ENCODE peak calls at places on chromosome 5, in four cellular contexts. R is K562, N is GM12891, T is HepG2. Y is an unnamed sample.

GRCh38 chr5:29994519-29994918 is 1199.0 kb upstream of the CDH6 start:
- DNase-seq in N (no peak), T (no peak), R (no peak), Y (no peak)

GRCh38 chr5:81755320-81755719 is 4.4 kb upstream of the SSBP2 start:
- DNase-seq in T (peak), R (peak), N (no peak), Y (no peak)

GRCh38 chr5:34535944-34536628 is 120.0 kb upstream of the RAI14 start:
- DNase-seq in T (no peak), R (no peak), N (no peak), Y (no peak)

GRCh38 chr5:59161206-59162105 is 578.6 kb downstream of the RAB3C start:
- DNase-seq in T (no peak), R (no peak), N (no peak), Y (no peak)

GRCh38 chr5:61132559-61132958 is 29.7 kb downstream of the SMIM15 start:
- DNase-seq in N (no peak), T (no peak), R (no peak), Y (no peak)

GRCh38 chr5:178467261-178468195 is 122.7 kb downstream of the COL23A1 start:
- DNase-seq in R (no peak), T (no peak), N (no peak), Y (no peak)

GRCh38 chr5:9473624-9474023 is 72.3 kb downstream of the SEMA5A start:
- DNase-seq in R (no peak), N (no peak), T (no peak), Y (no peak)

GRCh38 chr5:98770158-98770910 is 3.1 kb upstream of the RGMB start:
- DNase-seq in R (no peak), N (peak), T (peak), Y (no peak)

GRCh38 chr5:150487199-150488061 is 20.5 kb upstream of the NDST1 start:
- DNase-seq in N (no peak), R (peak), T (peak), Y (no peak)

GRCh38 chr5:93598997-93599371 is 16.0 kb downstream of the NR2F1 start:
- DNase-seq in N (no peak), T (no peak), R (no peak), Y (no peak)

GRCh38 chr5:93601053-93601429 is 18.0 kb downstream of the NR2F1 start:
- DNase-seq in N (no peak), T (no peak), R (no peak), Y (no peak)

GRCh38 chr5:93601433-93602175 is 18.6 kb downstream of the NR2F1 start:
- DNase-seq in N (no peak), R (no peak), T (no peak), Y (no peak)

GRCh38 chr5:93599427-93600146 is 16.6 kb downstream of the NR2F1 start:
- DNase-seq in R (no peak), T (no peak), N (no peak), Y (no peak)

DNA sequence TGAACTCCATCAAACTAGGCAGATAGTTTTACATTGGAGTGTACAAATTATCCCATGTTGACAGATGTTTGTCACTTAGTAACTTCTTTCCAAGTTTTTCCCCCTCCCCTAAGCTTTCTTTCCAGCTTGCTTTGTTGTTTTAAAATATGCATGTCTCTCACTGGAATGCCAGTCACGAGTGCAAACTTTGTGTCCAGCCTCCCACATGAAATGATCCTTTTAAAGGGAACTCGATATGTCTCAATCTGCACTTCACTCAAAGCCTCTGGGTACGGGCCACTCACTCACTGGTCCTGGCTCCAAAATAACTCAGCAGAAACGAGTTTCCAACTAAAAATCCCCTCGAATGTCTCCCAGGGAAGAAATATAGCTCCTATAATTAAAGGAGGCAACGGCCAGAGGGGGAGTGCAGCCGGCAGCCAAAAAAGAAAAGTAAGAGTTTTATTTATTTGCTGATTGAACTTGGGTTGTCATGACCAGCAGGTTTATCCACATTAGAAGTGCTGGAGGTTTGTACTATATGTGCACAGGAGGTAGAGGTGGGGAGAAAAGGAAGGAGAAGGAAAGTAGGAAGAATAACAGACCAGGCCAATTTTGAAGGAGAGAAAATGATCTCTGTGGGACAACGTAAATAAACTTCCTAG is 17.5 kb downstream of the NR2F1 start:
- DNase-seq in R (no peak), N (no peak), T (no peak), Y (no peak)
- TF ChIP-seq TAF1 in R (no peak), N (no peak), T (no peak), Y (no peak)

DNA sequence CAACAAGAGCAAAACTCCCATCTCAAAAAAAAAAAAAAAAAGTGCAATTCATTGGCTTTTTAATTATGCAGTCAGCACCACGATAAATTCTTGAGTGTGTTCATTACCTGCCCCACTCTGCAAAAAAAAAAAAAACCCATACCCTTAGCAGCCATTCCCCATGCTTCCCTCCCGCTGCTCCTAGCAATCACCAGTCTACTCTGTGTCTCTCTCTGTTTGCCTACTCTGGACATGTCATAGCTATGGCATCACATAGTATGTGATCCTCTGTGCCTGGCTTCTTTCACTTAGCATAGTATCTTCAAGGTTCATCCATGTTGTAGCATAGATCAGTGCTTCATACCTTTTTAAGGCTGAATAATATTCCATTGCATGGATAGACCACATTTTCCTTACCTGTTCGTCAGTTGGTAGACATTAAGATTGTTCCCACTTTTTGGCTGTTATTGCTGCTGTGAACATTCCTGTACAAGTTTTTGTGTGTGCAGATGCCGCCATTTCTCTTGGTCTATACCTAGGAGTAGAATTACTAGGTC is 7.0 kb upstream of the PRR7 start:
- DNase-seq in N (no peak), T (no peak), R (no peak), Y (no peak)
- TF ChIP-seq POLR2A in N (no peak), T (no peak), R (peak), Y (no peak)

GRCh38 chr5:102937916-102938315 is 182.0 kb downstream of the GIN1 start:
- DNase-seq in N (no peak), T (no peak), R (no peak), Y (no peak)
- TF ChIP-seq TAF1 in N (no peak), T (no peak), R (no peak), Y (no peak)

GRCh38 chr5:1172670-1173404 is 28.6 kb upstream of the SLC6A19 start:
- DNase-seq in T (no peak), R (peak), N (no peak), Y (no peak)
- TF ChIP-seq POLR2A in T (peak), R (no peak), N (no peak), Y (no peak)

GRCh38 chr5:18465833-18466681 is 831.8 kb downstream of the TAF11L14 start:
- DNase-seq in N (peak), T (peak), R (peak), Y (no peak)
- TF ChIP-seq TAF1 in N (no peak), T (no peak), R (no peak), Y (no peak)

GRCh38 chr5:960551-960950 is 48.1 kb upstream of the NKD2 start:
- DNase-seq in R (no peak), N (no peak), T (no peak), Y (no peak)
- TF ChIP-seq POLR2A in R (no peak), N (no peak), T (no peak), Y (no peak)

DNA sequence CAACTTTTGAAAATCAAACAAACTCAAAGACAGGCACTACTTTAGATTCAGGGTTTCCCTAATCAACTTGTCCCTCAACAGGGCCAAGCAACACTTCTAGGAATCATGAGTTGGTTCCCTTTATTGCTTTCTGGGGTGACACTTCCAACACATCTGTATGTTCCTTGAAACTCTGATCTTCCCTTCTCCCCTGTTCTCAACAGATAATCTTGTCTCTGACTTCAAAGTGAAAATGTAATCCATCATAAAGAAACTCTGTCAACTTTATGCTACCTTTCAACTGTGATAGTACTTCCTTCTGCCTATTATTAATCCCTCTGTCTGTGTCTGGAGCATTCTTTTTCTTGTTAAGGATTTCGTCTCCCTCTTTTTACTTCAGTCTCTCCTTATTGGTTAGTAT is 250.1 kb upstream of the MEF2C start:
- DNase-seq in N (no peak), R (peak), T (no peak), Y (no peak)
- TF ChIP-seq TAF1 in N (no peak), R (no peak), T (no peak), Y (no peak)

GRCh38 chr5:36241636-36242533 is at the start of gene NADK2:
- DNase-seq in R (peak), T (peak), N (peak), Y (peak)

GRCh38 chr5:36238896-36239295 is 2.8 kb downstream of the NADK2 start:
- DNase-seq in T (no peak), R (no peak), N (no peak), Y (no peak)

GRCh38 chr5:36242534-36243144 is 914 bp upstream of the NADK2 start:
- DNase-seq in N (no peak), T (peak), R (no peak), Y (no peak)

GRCh38 chr5:36239370-36240293 is 2.1 kb downstream of the NADK2 start:
- DNase-seq in R (peak), T (peak), N (no peak), Y (no peak)

GRCh38 chr5:36240779-36241635 is 718 bp downstream of the NADK2 start:
- DNase-seq in T (peak), R (peak), N (peak), Y (peak)
- TF ChIP-seq POLR2A in T (peak), R (peak), N (no peak), Y (no peak)